ENCODE peak calls at places on chromosomes 12 and 14, in six cellular contexts. U is NCI-H2107; Z is RWPE1; I is naive thymus-derived CD4-positive, alpha-beta T cell; C is M059J; V is iPS-NIHi11. P is an unnamed sample.

GRCh38 chr12:129196927-129197326 is 343.6 kb downstream of the GLT1D1 start:
- DNase-seq in I (no peak), U (no peak), C (no peak), V (no peak), Z (no peak), P (no peak)

GRCh38 chr12:119593578-119594398 is at the start of gene TMEM233:
- DNase-seq in U (no peak), C (no peak), V (peak), I (no peak), Z (no peak), P (no peak)

GRCh38 chr12:8996682-8997405 is 7.5 kb downstream of the KLRG1 start:
- DNase-seq in U (no peak), C (peak), Z (no peak), V (no peak), I (no peak), P (peak)

GRCh38 chr12:50442178-50442908 is 41.7 kb downstream of the LARP4 start:
- DNase-seq in U (no peak), C (no peak), V (no peak), I (no peak), Z (no peak), P (no peak)

GRCh38 chr12:6039894-6040601 is 84.4 kb downstream of the VWF start:
- DNase-seq in I (no peak), V (peak), U (no peak), Z (peak), C (peak), P (no peak)

GRCh38 chr14:20688167-20688839 is at the start of gene ANG:
- DNase-seq in Z (no peak), V (no peak), U (no peak), C (no peak), I (no peak), P (no peak)

GRCh38 chr14:105528197-105528858 is 1.9 kb downstream of the TMEM121 start:
- DNase-seq in I (peak), U (peak), C (peak), Z (peak), V (peak), P (peak)

GRCh38 chr14:35384386-35385041 is 20.0 kb downstream of the NFKBIA start:
- DNase-seq in Z (no peak), C (peak), I (no peak), V (no peak), U (no peak), P (no peak)

GRCh38 chr12:66944365-66944764 is 265.5 kb upstream of the GRIP1 start:
- DNase-seq in I (no peak), Z (no peak), V (no peak), U (no peak), C (no peak), P (no peak)

GRCh38 chr14:88454886-88455285 is 69.4 kb downstream of the SPATA7 start:
- DNase-seq in V (no peak), U (no peak), Z (no peak), I (no peak), C (no peak), P (no peak)

GRCh38 chr12:82608706-82609105 is 78.0 kb upstream of the TMTC2 start:
- DNase-seq in V (no peak), Z (peak), I (no peak), U (no peak), C (peak), P (no peak)

GRCh38 chr12:53969588-53970259 is 3.2 kb upstream of the HOXC11 start:
- DNase-seq in Z (no peak), U (no peak), C (peak), V (no peak), I (no peak), P (no peak)

GRCh38 chr14:76636602-76637001 is 124.7 kb upstream of the VASH1 start:
- DNase-seq in U (no peak), Z (no peak), V (no peak), C (no peak), I (no peak), P (no peak)

GRCh38 chr12:45050751-45051489 is at the start of gene DBX2:
- DNase-seq in I (no peak), V (peak), Z (no peak), C (no peak), U (no peak), P (no peak)